ENCODE peak calls at places on chromosomes 11 and 22, in nine cellular contexts. C is astrocyte of the spinal cord; S is dorsolateral prefrontal cortex; L is hepatic stellate cell; R is activated effector memory CD4-positive, alpha-beta T cell treated with Interleukin-2 at 50 U/mL for 16 hours; X is EH; E is H7; J is activated CD4-positive, CD25-positive, alpha-beta regulatory T cell treated with anti-CD3 and anti-CD28 coated beads, Interleukin-2, amount 50 U/mL, for 16 hours; B is spleen. A is an unnamed sample.

GRCh38 chr11:111344032-111344431 is 35.0 kb downstream of the POU2AF1 start:
- DNase-seq in B (no peak), S (no peak), C (peak), E (no peak), R (no peak), J (no peak), L (no peak), X (peak), A (peak)

GRCh38 chr11:118200901-118201680 is 23.7 kb downstream of the JAML start:
- DNase-seq in S (no peak), C (no peak), R (no peak), J (no peak), X (no peak), L (no peak), B (no peak), E (no peak), A (no peak)

GRCh38 chr11:110832080-110832479 is 119.8 kb upstream of the ARHGAP20 start:
- DNase-seq in J (no peak), E (no peak), R (no peak), S (no peak), B (no peak), L (no peak), C (no peak), X (no peak), A (no peak)

GRCh38 chr11:80118071-80118470 is 677.2 kb upstream of the TENM4 start:
- DNase-seq in R (no peak), L (no peak), J (no peak), B (no peak), S (no peak), C (no peak), E (no peak), X (no peak), A (no peak)

GRCh38 chr22:49396817-49397216 is 430.9 kb downstream of the BRD1 start:
- DNase-seq in L (no peak), J (no peak), C (no peak), X (no peak), B (no peak), S (no peak), R (no peak), E (no peak), A (no peak)

GRCh38 chr11:99592241-99592640 is 571.5 kb downstream of the CNTN5 start:
- DNase-seq in C (no peak), R (no peak), X (no peak), B (no peak), E (no peak), J (no peak), L (no peak), S (no peak), A (no peak)

GRCh38 chr22:30348395-30348794 is 8.3 kb downstream of the SF3A1 start:
- DNase-seq in E (no peak), C (no peak), X (no peak), J (no peak), L (no peak), S (no peak), R (no peak), B (peak), A (no peak)

GRCh38 chr11:33652407-33652806 is 48.2 kb downstream of the C11orf91 start:
- DNase-seq in J (no peak), L (no peak), E (no peak), X (no peak), C (no peak), S (no peak), R (no peak), B (no peak), A (no peak)

GRCh38 chr11:73203790-73204189 is 14.3 kb upstream of the P2RY2 start:
- DNase-seq in R (no peak), S (no peak), E (no peak), B (no peak), J (no peak), X (no peak), C (no peak), L (no peak), A (peak)

GRCh38 chr11:1086171-1087102 is 11.8 kb downstream of the MUC2 start:
- DNase-seq in B (peak), R (no peak), L (no peak), C (no peak), S (peak), J (no peak), E (no peak), X (no peak), A (peak)

GRCh38 chr22:48888466-48889208 is 939.0 kb downstream of the BRD1 start:
- DNase-seq in B (peak), S (peak), R (no peak), J (no peak), L (no peak), C (no peak), E (peak), X (no peak), A (peak)

GRCh38 chr11:30143098-30143705 is 87.6 kb upstream of the FSHB start:
- DNase-seq in J (no peak), S (no peak), C (peak), R (no peak), B (no peak), X (peak), E (peak), L (peak), A (no peak)